ENCODE peak calls at places on chromosomes 6 and 20, in six cellular contexts. G is fibroblast of mammary gland, Y is dorsolateral prefrontal cortex, D is choroid plexus epithelial cell, O is astrocyte, E is ascending aorta. I is an unnamed sample.

GRCh38 chr20:34632870-34633452 is 43.9 kb downstream of the PIGU start:
- DNase-seq in D (no peak), O (no peak), G (no peak), Y (no peak), E (no peak), I (no peak)

GRCh38 chr6:167856999-167857660 is 30.4 kb downstream of the AFDN start:
- DNase-seq in G (peak), D (peak), O (peak), E (no peak), Y (no peak), I (peak)

GRCh38 chr6:38114976-38115632 is 295.6 kb downstream of the ZFAND3 start:
- DNase-seq in Y (no peak), G (no peak), D (no peak), O (no peak), E (no peak), I (no peak)

GRCh38 chr20:19897891-19898290 is 119.3 kb upstream of the NAA20 start:
- DNase-seq in E (no peak), D (no peak), Y (no peak), G (no peak), O (no peak), I (no peak)

GRCh38 chr6:134903448-134903847 is 46.5 kb downstream of the ALDH8A1 start:
- DNase-seq in Y (no peak), G (peak), O (no peak), D (no peak), E (no peak), I (peak)

GRCh38 chr6:133033263-133033662 is 207.9 kb upstream of the EYA4 start:
- DNase-seq in O (peak), E (no peak), D (peak), Y (no peak), G (peak), I (no peak)

GRCh38 chr6:56475736-56476457 is 166.8 kb downstream of the DST start:
- DNase-seq in D (peak), O (peak), Y (no peak), G (no peak), E (no peak), I (peak)

GRCh38 chr20:32764000-32764960 is 2.1 kb downstream of the DNMT3B start:
- DNase-seq in G (no peak), O (no peak), Y (no peak), D (no peak), E (no peak), I (no peak)

GRCh38 chr6:3455490-3456394 is 1.1 kb downstream of the SLC22A23 start:
- DNase-seq in D (no peak), E (peak), Y (peak), O (no peak), G (no peak), I (no peak)

GRCh38 chr20:11200423-11200822 is 526.6 kb upstream of the JAG1 start:
- DNase-seq in E (no peak), D (no peak), Y (no peak), O (no peak), G (no peak), I (no peak)

GRCh38 chr6:83884523-83884922 is 25.0 kb downstream of the CYB5R4 start:
- DNase-seq in E (no peak), O (peak), Y (no peak), D (peak), G (peak), I (peak)

GRCh38 chr20:36754656-36755222 is 8.8 kb upstream of the NDRG3 start:
- DNase-seq in D (peak), E (peak), O (peak), Y (no peak), G (peak), I (peak)

GRCh38 chr6:36657942-36658544 is 20.5 kb upstream of the CDKN1A start:
- DNase-seq in E (no peak), Y (no peak), G (peak), O (peak), D (peak), I (peak)

GRCh38 chr20:43849496-43850197 is 65.0 kb upstream of the TOX2 start:
- DNase-seq in D (peak), E (no peak), Y (no peak), G (peak), O (peak), I (peak)

GRCh38 chr20:19695081-19695480 is 63.0 kb upstream of the RIN2 start:
- DNase-seq in O (no peak), G (no peak), D (peak), Y (no peak), E (no peak), I (no peak)

GRCh38 chr6:1418471-1419191 is 29.3 kb downstream of the FOXF2 start:
- DNase-seq in O (no peak), D (peak), G (no peak), Y (no peak), E (peak), I (no peak)

GRCh38 chr20:30175681-30176080 is 1081.8 kb upstream of the DEFB115 start:
- DNase-seq in D (no peak), O (no peak), Y (no peak), G (no peak), E (no peak), I (no peak)

GRCh38 chr6:151493495-151494234 is at the start of gene CCDC170:
- DNase-seq in Y (peak), D (no peak), E (no peak), O (peak), G (no peak), I (no peak)

DNA sequence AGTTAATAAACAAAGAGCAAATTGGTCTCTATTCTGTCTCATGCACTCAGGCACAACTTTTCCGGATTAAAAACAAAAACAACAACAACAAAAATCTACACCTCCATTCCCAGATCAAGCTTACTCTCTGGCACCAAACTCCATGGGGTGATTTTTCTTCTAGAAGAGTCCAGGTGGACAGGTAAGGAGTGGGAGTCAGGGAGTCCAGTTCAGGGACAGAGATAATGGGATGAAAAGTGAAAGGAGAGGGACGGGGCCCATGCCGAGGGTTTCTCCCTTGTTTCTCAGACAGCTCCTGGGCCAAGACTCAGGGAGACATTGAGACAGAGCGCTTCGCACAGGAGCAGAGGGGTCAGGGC is 437 bp upstream of the HLA-A start:
- DNase-seq in Y (no peak), O (no peak), D (no peak), G (no peak), E (no peak), I (no peak)
- H3K4me3 ChIP-seq in Y (peak), O (peak), D (peak), G (peak), E (peak), I (peak)

DNA sequence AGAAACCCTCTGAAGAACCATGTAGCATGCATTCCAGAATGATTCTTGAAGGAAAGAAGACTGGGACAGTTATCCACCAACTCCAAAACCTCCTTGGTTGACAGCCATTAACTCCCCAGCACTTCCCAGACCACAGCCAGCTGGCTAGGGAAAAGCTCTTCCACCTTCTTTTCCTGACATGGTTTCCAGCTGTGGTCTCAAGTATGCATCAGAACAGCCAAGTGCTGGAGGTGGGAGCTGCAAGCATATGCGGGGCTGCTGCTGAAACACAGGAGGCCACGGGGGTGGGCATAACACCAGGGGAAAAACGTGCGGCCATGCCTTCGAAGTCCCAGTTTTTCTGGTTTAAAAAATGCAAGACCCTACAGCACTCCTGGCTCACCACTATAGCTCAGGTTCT is 108.0 kb upstream of the FAM184A start:
- DNase-seq in Y (no peak), O (no peak), E (no peak), D (no peak), G (no peak), I (no peak)
- TF ChIP-seq CTCF in Y (no peak), O (no peak), E (no peak), D (no peak), G (no peak), I (no peak)

GRCh38 chr20:24917797-24918578 is 31.1 kb upstream of the CST7 start:
- DNase-seq in E (peak), O (peak), G (peak), Y (peak), D (peak), I (peak)
- H3K4me3 ChIP-seq in E (peak), O (no peak), G (no peak), Y (no peak), D (peak), I (no peak)

DNA sequence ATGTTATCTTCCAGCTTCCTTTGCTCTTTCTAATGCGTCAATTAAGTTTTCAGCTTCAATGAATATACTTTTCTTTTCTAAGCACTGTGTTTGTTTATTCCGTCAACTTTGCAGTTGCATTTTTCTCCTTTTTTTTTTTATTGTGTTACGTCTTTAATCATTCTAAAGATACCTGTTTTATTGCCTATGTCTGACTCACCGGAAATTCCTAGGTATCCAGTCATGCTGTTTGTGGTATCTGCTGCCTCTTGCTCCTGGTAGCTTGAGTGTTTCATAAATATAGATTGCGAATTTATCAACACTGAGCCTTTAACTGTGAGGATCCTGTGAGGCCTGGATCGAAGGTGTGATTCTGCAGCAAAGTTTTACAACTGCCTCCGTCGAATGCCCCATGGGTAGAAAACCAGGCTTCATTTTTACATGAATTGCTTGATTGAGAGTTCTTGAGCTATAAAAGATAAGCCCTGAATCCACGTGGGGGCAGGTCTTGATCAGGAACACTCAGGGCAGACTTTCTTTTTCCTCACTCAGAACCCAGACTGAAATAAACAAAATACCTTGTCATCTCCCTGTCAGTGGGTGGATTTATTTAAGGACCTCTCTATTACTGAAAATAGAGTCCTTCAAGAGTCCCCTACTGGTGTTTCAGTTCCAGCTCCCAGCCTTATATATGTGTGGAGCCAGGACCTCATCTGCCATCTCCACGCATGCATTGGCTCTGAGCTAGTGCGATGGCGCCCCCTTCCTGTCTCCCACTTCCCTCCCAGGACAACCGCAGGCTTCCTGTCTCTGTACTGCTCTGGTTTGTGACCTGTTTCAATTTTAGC is 60.1 kb upstream of the LRRC1 start:
- DNase-seq in E (no peak), D (peak), Y (no peak), O (peak), G (peak), I (peak)
- TF ChIP-seq CTCF in E (no peak), D (peak), Y (no peak), O (peak), G (peak), I (no peak)

GRCh38 chr20:55918471-55918870 is 86.8 kb downstream of the CBLN4 start:
- DNase-seq in Y (no peak), D (no peak), G (no peak), E (no peak), O (no peak), I (no peak)

DNA sequence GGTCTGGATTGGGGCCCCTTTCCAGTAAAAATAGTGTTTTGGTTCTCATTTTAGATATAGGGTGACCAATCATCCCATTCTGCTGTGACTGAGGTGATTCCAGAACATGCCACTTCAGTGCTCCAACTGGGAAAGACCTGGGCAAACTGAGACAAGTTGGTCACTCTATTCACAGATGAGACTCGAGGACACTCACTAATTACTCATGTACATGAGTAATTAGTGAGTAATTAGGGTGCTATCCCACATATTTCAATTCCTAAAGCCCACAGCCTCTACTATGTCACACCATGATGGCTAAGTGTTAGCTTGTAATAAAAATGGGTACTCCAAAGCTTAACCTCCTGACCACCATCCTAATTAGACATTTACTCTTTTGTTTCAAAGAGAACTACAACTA is 86.0 kb downstream of the CBLN4 start:
- DNase-seq in D (no peak), Y (no peak), G (no peak), O (no peak), E (no peak), I (no peak)
- H3K4me3 ChIP-seq in D (no peak), Y (no peak), G (no peak), O (no peak), E (no peak), I (no peak)

GRCh38 chr20:40249805-40250204 is 439.2 kb downstream of the MAFB start:
- DNase-seq in E (no peak), D (no peak), O (no peak), Y (no peak), G (no peak), I (no peak)

GRCh38 chr20:40255368-40255767 is 433.7 kb downstream of the MAFB start:
- DNase-seq in O (no peak), E (no peak), D (peak), Y (no peak), G (peak), I (peak)

GRCh38 chr20:40254023-40254772 is 434.8 kb downstream of the MAFB start:
- DNase-seq in D (peak), G (peak), O (no peak), E (no peak), Y (no peak), I (peak)

GRCh38 chr20:40245829-40246228 is 443.2 kb downstream of the MAFB start:
- DNase-seq in E (no peak), G (no peak), Y (no peak), O (no peak), D (no peak), I (no peak)

DNA sequence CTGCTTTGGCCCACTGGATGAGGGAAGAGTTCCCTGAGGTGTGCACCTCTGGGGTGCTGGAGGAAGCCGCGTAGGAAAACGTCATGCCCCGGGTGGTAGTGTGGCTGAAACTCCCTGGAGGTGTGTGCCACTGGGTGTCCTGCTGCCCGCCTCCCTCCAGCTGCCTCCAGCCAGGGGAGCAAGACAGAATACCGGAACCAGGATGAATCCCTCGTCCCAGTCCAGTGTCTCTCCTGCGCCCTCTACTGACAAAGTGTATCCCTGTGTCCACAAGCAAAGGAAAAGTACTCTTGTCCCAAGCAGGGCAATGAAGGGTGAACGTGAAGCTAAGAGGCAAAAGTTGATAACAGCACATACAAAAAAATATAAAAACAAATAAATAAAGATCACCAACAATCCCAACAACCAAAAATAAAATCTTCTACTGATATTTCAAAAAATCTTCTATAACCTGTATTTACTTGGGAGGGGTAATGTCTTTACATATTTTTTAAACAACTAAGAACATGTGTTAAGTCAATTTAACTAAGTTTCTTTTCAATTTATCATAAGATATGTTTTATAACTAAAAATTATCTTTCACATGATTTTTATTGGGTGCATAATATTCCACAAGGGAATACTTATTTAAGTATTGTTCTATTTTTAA is 437.6 kb downstream of the MAFB start:
- DNase-seq in Y (no peak), G (peak), O (no peak), E (no peak), D (peak), I (peak)
- TF ChIP-seq CTCF in Y (peak), G (peak), O (peak), E (peak), D (peak), I (peak)

DNA sequence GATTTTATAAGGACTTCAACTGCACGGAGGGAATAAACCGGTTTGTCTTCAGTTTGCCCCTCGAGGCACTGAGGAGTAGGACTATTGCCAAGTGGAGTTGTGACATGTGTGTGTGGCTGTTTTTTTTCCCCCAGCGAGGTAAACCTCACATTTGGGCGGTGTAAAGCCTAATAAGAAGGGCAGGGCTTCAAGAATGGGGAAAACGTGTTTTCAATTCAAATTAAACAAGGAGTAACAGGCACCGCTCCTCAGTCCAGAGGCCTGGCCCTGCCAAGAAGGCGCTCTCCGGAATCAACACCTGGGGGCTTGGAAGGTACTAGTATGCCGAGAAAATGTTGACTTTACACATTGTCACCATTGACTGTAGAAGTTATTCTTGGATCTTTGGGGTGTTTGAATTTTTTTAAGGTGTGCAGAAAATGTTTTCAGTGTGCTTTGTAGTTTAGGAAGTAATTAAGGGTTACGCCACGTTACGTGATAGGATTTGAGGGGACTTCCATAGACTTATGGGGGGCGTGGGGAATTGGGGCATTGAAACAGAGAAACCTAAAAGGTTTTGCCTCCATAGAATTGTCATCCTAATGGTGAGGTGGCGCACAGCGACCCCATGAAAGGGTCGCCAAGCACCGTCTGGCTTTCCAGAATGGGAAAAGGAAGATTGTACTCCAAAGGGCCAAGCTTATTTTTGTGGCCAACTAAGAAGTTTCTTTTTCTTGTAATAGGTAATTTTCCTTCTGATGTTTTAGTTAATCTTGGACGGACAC is 802 bp downstream of the ADGRG6 start:
- DNase-seq in E (no peak), O (no peak), Y (no peak), D (no peak), G (no peak), I (no peak)
- H3K4me3 ChIP-seq in E (peak), O (peak), Y (peak), D (peak), G (peak), I (peak)

GRCh38 chr6:25034477-25034876 is 98.7 kb upstream of the RIPOR2 start:
- DNase-seq in G (no peak), E (no peak), D (no peak), O (no peak), Y (no peak), I (no peak)
- TF ChIP-seq CTCF in G (no peak), E (no peak), D (no peak), O (no peak), Y (no peak), I (no peak)

DNA sequence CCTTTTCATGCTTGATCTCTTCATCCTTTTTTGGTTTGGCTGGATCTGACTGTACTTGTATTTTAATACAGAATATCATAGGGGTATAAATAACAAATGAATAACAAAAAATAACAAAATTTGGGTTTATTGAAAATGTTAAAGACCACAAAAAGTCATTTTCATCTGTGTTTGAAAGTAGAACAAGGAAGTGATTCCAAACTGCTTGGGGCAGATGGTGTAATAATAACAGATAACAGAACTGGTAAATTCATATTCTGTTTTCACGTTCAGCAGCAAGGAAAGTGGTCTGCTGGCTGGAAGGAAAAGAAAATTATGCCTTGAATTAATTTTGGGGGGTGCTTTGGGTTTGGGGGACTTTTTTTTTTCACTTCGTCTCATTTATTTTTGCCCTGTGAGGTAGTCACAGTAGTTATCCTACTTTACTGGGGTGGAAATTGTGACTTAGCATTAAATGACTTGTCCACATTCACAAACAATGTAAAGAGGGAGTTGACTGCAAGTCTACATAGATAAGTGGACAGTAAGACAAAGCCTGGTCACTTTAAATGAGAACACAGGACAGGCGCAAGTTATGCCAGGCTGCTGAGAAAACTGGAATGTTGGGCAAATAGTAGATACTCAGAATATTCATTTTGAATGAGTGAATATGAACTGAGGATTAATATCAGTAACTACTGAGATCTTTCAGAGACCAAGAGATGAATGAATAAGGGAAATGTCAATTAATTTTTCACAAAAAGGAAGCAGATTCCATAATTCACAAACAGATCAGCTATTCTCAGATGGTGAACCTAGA is 193.9 kb upstream of the CITED2 start:
- DNase-seq in E (no peak), G (no peak), Y (no peak), O (peak), D (no peak), I (no peak)
- H3K4me3 ChIP-seq in E (no peak), G (no peak), Y (no peak), O (no peak), D (no peak), I (no peak)